ENCODE peak calls at places on chromosomes 7 and 10, in seven cellular contexts. One of them, this sample, is unnamed.

GRCh38 chr10:23106508-23106907 is 11.1 kb downstream of the MSRB2 start:
- DNase-seq in right lobe of liver: no peak
- DNase-seq in GM23338: peak; percentile 47
- DNase-seq in fibroblast of mammary gland: no peak
- DNase-seq in GM23248: no peak
- DNase-seq in brain microvascular endothelial cell: no peak
- DNase-seq in AG04450: no peak
- DNase-seq in this sample: no peak

GRCh38 chr7:121529003-121529402 is 132.9 kb upstream of the FAM3C start:
- DNase-seq in right lobe of liver: no peak
- DNase-seq in GM23338: no peak
- DNase-seq in fibroblast of mammary gland: peak; percentile 32
- DNase-seq in GM23248: peak; percentile 37
- DNase-seq in brain microvascular endothelial cell: no peak
- DNase-seq in AG04450: no peak
- DNase-seq in this sample: peak; percentile 55

GRCh38 chr7:134462337-134462925 is 3.5 kb upstream of the AKR1B1 start:
- DNase-seq in right lobe of liver: no peak
- DNase-seq in GM23338: no peak
- DNase-seq in fibroblast of mammary gland: peak; percentile 81
- DNase-seq in GM23248: peak; percentile 84
- DNase-seq in brain microvascular endothelial cell: peak; percentile 62
- DNase-seq in AG04450: no peak
- DNase-seq in this sample: peak; percentile 85

GRCh38 chr10:77789861-77790260 is 136.7 kb downstream of the DLG5 start:
- DNase-seq in right lobe of liver: no peak
- DNase-seq in GM23338: no peak
- DNase-seq in fibroblast of mammary gland: no peak
- DNase-seq in GM23248: no peak
- DNase-seq in brain microvascular endothelial cell: no peak
- DNase-seq in AG04450: no peak
- DNase-seq in this sample: no peak

GRCh38 chr10:120999868-121000267 is 148.7 kb downstream of the WDR11 start:
- DNase-seq in right lobe of liver: no peak
- DNase-seq in GM23338: peak; percentile 52
- DNase-seq in fibroblast of mammary gland: no peak
- DNase-seq in GM23248: no peak
- DNase-seq in brain microvascular endothelial cell: no peak
- DNase-seq in AG04450: no peak
- DNase-seq in this sample: no peak

GRCh38 chr10:6123467-6124042 is 34.7 kb downstream of the RBM17 start:
- DNase-seq in right lobe of liver: no peak
- DNase-seq in GM23338: no peak
- DNase-seq in fibroblast of mammary gland: no peak
- DNase-seq in GM23248: peak; percentile 9
- DNase-seq in brain microvascular endothelial cell: no peak
- DNase-seq in AG04450: no peak
- DNase-seq in this sample: no peak

GRCh38 chr10:13331641-13332040 is 16.5 kb downstream of the SEPHS1 start:
- DNase-seq in right lobe of liver: no peak
- DNase-seq in GM23338: no peak
- DNase-seq in fibroblast of mammary gland: no peak
- DNase-seq in GM23248: no peak
- DNase-seq in brain microvascular endothelial cell: peak; percentile 16
- DNase-seq in AG04450: no peak
- DNase-seq in this sample: no peak

GRCh38 chr10:17562572-17562971 is 54.6 kb downstream of the HACD1 start:
- DNase-seq in right lobe of liver: no peak
- DNase-seq in GM23338: peak; percentile 31
- DNase-seq in fibroblast of mammary gland: peak; percentile 79
- DNase-seq in GM23248: peak; percentile 15
- DNase-seq in brain microvascular endothelial cell: peak; percentile 24
- DNase-seq in AG04450: peak; percentile 10
- DNase-seq in this sample: peak; percentile 89

GRCh38 chr7:143929224-143929920 is 5.7 kb upstream of the OR2F2 start:
- DNase-seq in right lobe of liver: no peak
- DNase-seq in GM23338: no peak
- DNase-seq in fibroblast of mammary gland: peak; percentile 32
- DNase-seq in GM23248: peak; percentile 55
- DNase-seq in brain microvascular endothelial cell: peak; percentile 64
- DNase-seq in AG04450: no peak
- DNase-seq in this sample: no peak

GRCh38 chr10:68550747-68551411 is 9.3 kb upstream of the TET1 start:
- DNase-seq in right lobe of liver: no peak
- DNase-seq in GM23338: peak; percentile 97
- DNase-seq in fibroblast of mammary gland: peak; percentile 87
- DNase-seq in GM23248: peak; percentile 88
- DNase-seq in brain microvascular endothelial cell: peak; percentile 72
- DNase-seq in AG04450: peak; percentile 55
- DNase-seq in this sample: peak; percentile 90

GRCh38 chr10:21501109-21501508 is 24.4 kb downstream of the SKIDA1 start:
- DNase-seq in right lobe of liver: no peak
- DNase-seq in GM23338: no peak
- DNase-seq in fibroblast of mammary gland: no peak
- DNase-seq in GM23248: no peak
- DNase-seq in brain microvascular endothelial cell: no peak
- DNase-seq in AG04450: no peak
- DNase-seq in this sample: no peak

GRCh38 chr7:51592822-51593221 is 276.2 kb upstream of the COBL start:
- DNase-seq in right lobe of liver: no peak
- DNase-seq in GM23338: no peak
- DNase-seq in fibroblast of mammary gland: no peak
- DNase-seq in GM23248: no peak
- DNase-seq in brain microvascular endothelial cell: no peak
- DNase-seq in AG04450: no peak
- DNase-seq in this sample: no peak

GRCh38 chr7:137003071-137003470 is 134.6 kb downstream of the CHRM2 start:
- DNase-seq in right lobe of liver: no peak
- DNase-seq in GM23338: no peak
- DNase-seq in fibroblast of mammary gland: no peak
- DNase-seq in GM23248: peak; percentile 22
- DNase-seq in brain microvascular endothelial cell: no peak
- DNase-seq in AG04450: no peak
- DNase-seq in this sample: no peak

GRCh38 chr7:123580406-123581161 is 21.0 kb upstream of the ASB15 start:
- DNase-seq in right lobe of liver: no peak
- DNase-seq in GM23338: peak; percentile 78
- DNase-seq in fibroblast of mammary gland: peak; percentile 64
- DNase-seq in GM23248: peak; percentile 67
- DNase-seq in brain microvascular endothelial cell: peak; percentile 59
- DNase-seq in AG04450: no peak
- DNase-seq in this sample: peak; percentile 70

GRCh38 chr10:125633517-125633999 is 49.4 kb downstream of the TEX36 start:
- DNase-seq in right lobe of liver: no peak
- DNase-seq in GM23338: no peak
- DNase-seq in fibroblast of mammary gland: no peak
- DNase-seq in GM23248: no peak
- DNase-seq in brain microvascular endothelial cell: no peak
- DNase-seq in AG04450: no peak
- DNase-seq in this sample: no peak

GRCh38 chr7:158329014-158329610 is 258.5 kb downstream of the PTPRN2 start:
- DNase-seq in right lobe of liver: no peak
- DNase-seq in GM23338: no peak
- DNase-seq in fibroblast of mammary gland: no peak
- DNase-seq in GM23248: no peak
- DNase-seq in brain microvascular endothelial cell: no peak
- DNase-seq in AG04450: no peak
- DNase-seq in this sample: no peak

GRCh38 chr7:137091396-137091795 is 222.9 kb downstream of the CHRM2 start:
- DNase-seq in right lobe of liver: no peak
- DNase-seq in GM23338: peak; percentile 72
- DNase-seq in fibroblast of mammary gland: peak; percentile 16
- DNase-seq in GM23248: no peak
- DNase-seq in brain microvascular endothelial cell: peak; percentile 20
- DNase-seq in AG04450: no peak
- DNase-seq in this sample: no peak

GRCh38 chr7:105131033-105131656 is 117.1 kb downstream of the KMT2E start:
- DNase-seq in right lobe of liver: no peak
- DNase-seq in GM23338: no peak
- DNase-seq in fibroblast of mammary gland: peak; percentile 46
- DNase-seq in GM23248: peak; percentile 46
- DNase-seq in brain microvascular endothelial cell: peak; percentile 48
- DNase-seq in AG04450: no peak
- DNase-seq in this sample: peak; percentile 26

GRCh38 chr7:82605247-82605864 is 161.8 kb upstream of the CACNA2D1 start:
- DNase-seq in right lobe of liver: no peak
- DNase-seq in GM23338: peak; percentile 76
- DNase-seq in fibroblast of mammary gland: peak; percentile 47
- DNase-seq in GM23248: peak; percentile 66
- DNase-seq in brain microvascular endothelial cell: peak; percentile 40
- DNase-seq in AG04450: no peak
- DNase-seq in this sample: peak; percentile 67

GRCh38 chr10:45580371-45580770 is 92.2 kb downstream of the ZFAND4 start:
- DNase-seq in right lobe of liver: no peak
- DNase-seq in GM23338: no peak
- DNase-seq in fibroblast of mammary gland: no peak
- DNase-seq in GM23248: no peak
- DNase-seq in brain microvascular endothelial cell: no peak
- DNase-seq in AG04450: no peak
- DNase-seq in this sample: no peak
- H3K4me3 ChIP-seq in right lobe of liver: peak overlapping the region; percentile 21
- H3K4me3 ChIP-seq in GM23338: no peak overlapping the region
- H3K4me3 ChIP-seq in fibroblast of mammary gland: no peak overlapping the region
- H3K4me3 ChIP-seq in GM23248: no peak overlapping the region
- H3K4me3 ChIP-seq in brain microvascular endothelial cell: no peak overlapping the region
- H3K4me3 ChIP-seq in AG04450: no peak overlapping the region
- H3K4me3 ChIP-seq in this sample: no peak overlapping the region

GRCh38 chr10:75611972-75612331 is 180.5 kb downstream of the LRMDA start:
- DNase-seq in right lobe of liver: no peak
- DNase-seq in GM23338: no peak
- DNase-seq in fibroblast of mammary gland: no peak
- DNase-seq in GM23248: no peak
- DNase-seq in brain microvascular endothelial cell: no peak
- DNase-seq in AG04450: no peak
- DNase-seq in this sample: no peak

GRCh38 chr10:75610187-75610586 is 178.8 kb downstream of the LRMDA start:
- DNase-seq in right lobe of liver: no peak
- DNase-seq in GM23338: no peak
- DNase-seq in fibroblast of mammary gland: no peak
- DNase-seq in GM23248: no peak
- DNase-seq in brain microvascular endothelial cell: no peak
- DNase-seq in AG04450: no peak
- DNase-seq in this sample: no peak

GRCh38 chr10:75613685-75614587 is 182.5 kb downstream of the LRMDA start:
- DNase-seq in right lobe of liver: no peak
- DNase-seq in GM23338: no peak
- DNase-seq in fibroblast of mammary gland: peak; percentile 18
- DNase-seq in GM23248: peak; percentile 4
- DNase-seq in brain microvascular endothelial cell: no peak
- DNase-seq in AG04450: no peak
- DNase-seq in this sample: peak; percentile 94

GRCh38 chr10:75611081-75611971 is 179.9 kb downstream of the LRMDA start:
- DNase-seq in right lobe of liver: no peak
- DNase-seq in GM23338: no peak
- DNase-seq in fibroblast of mammary gland: no peak
- DNase-seq in GM23248: no peak
- DNase-seq in brain microvascular endothelial cell: no peak
- DNase-seq in AG04450: no peak
- DNase-seq in this sample: no peak

DNA sequence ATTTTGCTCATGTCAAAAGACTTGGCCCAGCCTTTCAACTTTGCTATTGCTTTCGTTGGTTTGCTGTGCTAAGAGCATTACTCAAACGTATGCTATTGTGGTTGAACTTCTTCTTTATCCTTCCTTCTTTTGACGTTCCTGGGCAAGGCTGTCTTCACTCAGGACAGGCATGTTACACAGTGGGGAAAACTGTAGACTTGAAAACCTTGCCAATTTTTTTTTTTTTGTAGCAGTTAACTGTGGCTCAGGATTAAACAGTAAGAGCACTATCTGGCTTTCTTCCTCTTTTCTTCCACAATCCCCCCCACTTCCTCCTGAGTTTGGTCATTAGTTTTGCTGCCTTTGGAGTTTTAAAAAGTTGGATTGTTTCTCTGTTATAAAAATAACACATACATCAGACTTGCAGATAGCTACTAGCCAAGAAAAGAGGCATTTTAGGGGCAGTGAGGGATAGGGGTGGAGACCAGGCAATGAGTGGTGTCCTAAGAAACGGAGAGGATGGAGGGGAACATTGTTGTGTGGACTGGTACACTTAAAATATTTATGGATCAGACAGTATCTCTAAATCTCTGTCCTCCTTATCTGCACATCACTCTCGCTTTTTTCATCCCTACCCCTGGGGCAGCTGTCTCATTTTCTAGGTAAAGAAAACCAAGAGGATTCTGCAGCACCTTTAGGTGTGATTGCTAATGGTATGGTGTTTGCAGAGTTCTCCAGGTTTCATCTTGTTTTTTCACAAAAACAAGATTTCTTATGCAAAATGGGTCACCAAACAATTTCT is 181.7 kb downstream of the LRMDA start:
- DNase-seq in right lobe of liver: no peak
- DNase-seq in GM23338: no peak
- DNase-seq in fibroblast of mammary gland: peak; percentile 82
- DNase-seq in GM23248: peak; percentile 31
- DNase-seq in brain microvascular endothelial cell: no peak
- DNase-seq in AG04450: no peak
- DNase-seq in this sample: peak; percentile 98
- H3K4me3 ChIP-seq in right lobe of liver: no peak overlapping the region
- H3K4me3 ChIP-seq in GM23338: no peak overlapping the region
- H3K4me3 ChIP-seq in fibroblast of mammary gland: no peak overlapping the region
- H3K4me3 ChIP-seq in GM23248: no peak overlapping the region
- H3K4me3 ChIP-seq in brain microvascular endothelial cell: no peak overlapping the region
- H3K4me3 ChIP-seq in AG04450: no peak overlapping the region
- H3K4me3 ChIP-seq in this sample: no peak overlapping the region

DNA sequence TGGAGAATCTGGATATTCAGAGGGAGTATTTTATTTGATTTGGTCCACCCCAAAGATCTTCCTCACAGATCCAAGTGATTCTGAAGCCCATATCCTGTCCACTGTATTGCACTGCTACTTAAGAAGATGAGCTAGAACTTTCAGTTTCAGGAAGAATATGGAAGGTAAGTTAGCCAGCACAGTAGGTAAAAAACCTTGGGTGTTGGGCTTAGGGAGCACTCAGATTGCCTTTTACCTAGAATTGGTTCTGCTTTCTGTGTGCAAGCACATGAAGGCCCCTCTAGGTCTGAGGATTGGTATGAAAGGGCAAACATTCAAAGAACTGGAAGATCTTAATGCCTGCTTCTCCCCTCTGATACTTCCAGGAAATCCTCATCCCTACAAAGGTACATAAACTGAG is 146.7 kb upstream of the COL1A2 start:
- DNase-seq in right lobe of liver: no peak
- DNase-seq in GM23338: no peak
- DNase-seq in fibroblast of mammary gland: no peak
- DNase-seq in GM23248: no peak
- DNase-seq in brain microvascular endothelial cell: no peak
- DNase-seq in AG04450: no peak
- DNase-seq in this sample: no peak
- H3K4me3 ChIP-seq in right lobe of liver: no peak overlapping the region
- H3K4me3 ChIP-seq in GM23338: no peak overlapping the region
- H3K4me3 ChIP-seq in fibroblast of mammary gland: no peak overlapping the region
- H3K4me3 ChIP-seq in GM23248: no peak overlapping the region
- H3K4me3 ChIP-seq in brain microvascular endothelial cell: no peak overlapping the region
- H3K4me3 ChIP-seq in AG04450: no peak overlapping the region
- H3K4me3 ChIP-seq in this sample: no peak overlapping the region

DNA sequence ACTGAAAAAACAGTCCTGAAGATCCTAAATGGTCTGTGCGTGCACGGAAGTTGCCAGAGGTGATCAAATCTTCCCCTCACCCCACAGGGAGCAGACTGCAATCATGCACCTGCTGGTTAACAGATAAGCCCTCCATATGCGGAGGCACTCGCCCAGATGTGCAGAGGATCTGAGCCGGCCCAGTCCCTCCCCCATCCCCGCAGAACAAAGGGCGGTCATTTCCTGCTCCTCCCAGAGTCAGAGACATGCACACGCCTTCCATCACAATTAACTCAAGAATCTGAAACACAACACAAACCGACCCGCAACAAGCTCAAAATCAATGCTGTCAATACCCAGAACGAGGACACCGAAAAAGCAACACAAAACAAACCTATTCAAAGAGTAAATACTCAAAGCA is 24.2 kb downstream of the CRTAC1 start:
- DNase-seq in right lobe of liver: no peak
- DNase-seq in GM23338: peak; percentile 82
- DNase-seq in fibroblast of mammary gland: no peak
- DNase-seq in GM23248: no peak
- DNase-seq in brain microvascular endothelial cell: no peak
- DNase-seq in AG04450: no peak
- DNase-seq in this sample: no peak
- H3K4me3 ChIP-seq in right lobe of liver: no peak overlapping the region
- H3K4me3 ChIP-seq in GM23338: peak overlapping the region; percentile 47
- H3K4me3 ChIP-seq in fibroblast of mammary gland: no peak overlapping the region
- H3K4me3 ChIP-seq in GM23248: no peak overlapping the region
- H3K4me3 ChIP-seq in brain microvascular endothelial cell: no peak overlapping the region
- H3K4me3 ChIP-seq in AG04450: no peak overlapping the region
- H3K4me3 ChIP-seq in this sample: no peak overlapping the region